ENCODE peak calls at places on chromosomes 11 and 22, in nine cellular contexts. L, Q, K, C, X, P, A, N and E are unnamed samples.

GRCh38 chr22:33864723-33865130 is 55.5 kb downstream of the LARGE1 start:
- ATAC-seq in L (no peak), Q (no peak), K (no peak), C (peak), X (no peak), P (peak), A (no peak), N (no peak), E (no peak)

GRCh38 chr22:43892183-43892894 is 526 bp upstream of the PNPLA5 start:
- ATAC-seq in L (no peak), Q (no peak), K (no peak), C (no peak), X (no peak), P (no peak), A (no peak), N (no peak), E (no peak)

GRCh38 chr11:12102588-12103410 is 7.6 kb upstream of the MICAL2 start:
- ATAC-seq in L (no peak), Q (no peak), K (no peak), C (no peak), X (no peak), P (no peak), A (no peak), N (no peak), E (no peak)

GRCh38 chr11:101434241-101434640 is 149.6 kb downstream of the TRPC6 start:
- ATAC-seq in L (no peak), Q (no peak), K (no peak), C (no peak), X (no peak), P (no peak), A (no peak), N (no peak), E (no peak)

GRCh38 chr11:9103542-9104276 is 12.3 kb upstream of the SCUBE2 start:
- ATAC-seq in L (no peak), Q (no peak), K (no peak), C (peak), X (no peak), P (no peak), A (peak), N (no peak), E (no peak)

GRCh38 chr11:65422633-65423515 is at the start of gene NEAT1:
- ATAC-seq in L (peak), Q (peak), K (no peak), C (peak), X (peak), P (peak), A (peak), N (no peak), E (peak)

GRCh38 chr22:47059076-47059475 is 296.6 kb downstream of the TBC1D22A start:
- ATAC-seq in L (no peak), Q (no peak), K (no peak), C (no peak), X (no peak), P (peak), A (no peak), N (no peak), E (no peak)

GRCh38 chr22:32329202-32329645 is 28.4 kb upstream of the RFPL3 start:
- ATAC-seq in L (no peak), Q (no peak), K (no peak), C (no peak), X (no peak), P (no peak), A (no peak), N (no peak), E (no peak)

GRCh38 chr11:35548925-35549561 is 23.6 kb upstream of the PAMR1 start:
- ATAC-seq in L (no peak), Q (no peak), K (no peak), C (no peak), X (no peak), P (no peak), A (no peak), N (no peak), E (no peak)

GRCh38 chr22:19656541-19657251 is 57.6 kb upstream of the SEPTIN5 start:
- ATAC-seq in L (no peak), Q (no peak), K (no peak), C (no peak), X (no peak), P (no peak), A (no peak), N (no peak), E (no peak)

GRCh38 chr11:106152013-106152412 is 74.6 kb downstream of the AASDHPPT start:
- ATAC-seq in L (no peak), Q (no peak), K (no peak), C (peak), X (peak), P (no peak), A (peak), N (no peak), E (peak)

GRCh38 chr11:131845255-131845654 is 474.8 kb downstream of the NTM start:
- ATAC-seq in L (no peak), Q (no peak), K (no peak), C (no peak), X (no peak), P (no peak), A (no peak), N (no peak), E (no peak)

GRCh38 chr11:62546937-62547625 is 475 bp upstream of the AHNAK start:
- ATAC-seq in L (no peak), Q (no peak), K (no peak), C (peak), X (peak), P (peak), A (peak), N (peak), E (peak)

GRCh38 chr22:26339755-26340154 is 89.3 kb upstream of the ASPHD2 start:
- ATAC-seq in L (no peak), Q (no peak), K (no peak), C (no peak), X (no peak), P (no peak), A (no peak), N (no peak), E (no peak)